ENCODE peak calls at places on chromosomes 2 and 18, in six cellular contexts. M is GM12865; Z is glutamatergic neuron; D is H9; E is tibial artery; C is CD4-positive, alpha-beta T cell. A is an unnamed sample.
A peak's percentile ranks its signal among the peaks of the same experiment; 100 is the strongest.

GRCh38 chr18:407168-407567 is 93.3 kb downstream of the COLEC12 start:
- DNase-seq in D (no peak), Z (no peak), E (no peak), C (no peak), M (no peak), A (no peak)

GRCh38 chr18:48996901-48997463 is 46.2 kb upstream of the SMAD7 start:
- DNase-seq in Z (no peak), M (no peak), D (no peak), E (no peak), C (no peak), A (no peak)

GRCh38 chr2:67260348-67261277 is 136.5 kb upstream of the ETAA1 start:
- DNase-seq in Z (no peak), C (no peak), D (no peak), M (no peak), E (peak; percentile 79), A (no peak)

GRCh38 chr2:223050900-223051299 is 1.1 kb upstream of the KCNE4 start:
- DNase-seq in D (no peak), Z (no peak), C (no peak), E (no peak), M (no peak), A (no peak)

GRCh38 chr2:74551530-74551929 is 2.2 kb downstream of the LOXL3 start:
- DNase-seq in C (no peak), M (no peak), D (no peak), E (no peak), Z (no peak), A (no peak)

GRCh38 chr18:79740741-79741700 is 56.7 kb upstream of the KCNG2 start:
- DNase-seq in Z (peak; percentile 2), C (no peak), E (no peak), D (no peak), M (peak; percentile 35), A (no peak)

GRCh38 chr2:19883486-19883885 is 18.3 kb downstream of the TTC32 start:
- DNase-seq in D (no peak), E (no peak), M (no peak), C (no peak), Z (no peak), A (no peak)

GRCh38 chr2:134235771-134236170 is 18.1 kb upstream of the MGAT5 start:
- DNase-seq in Z (no peak), D (no peak), M (no peak), C (no peak), E (no peak), A (no peak)

GRCh38 chr2:60331106-60331809 is 222.2 kb downstream of the BCL11A start:
- DNase-seq in D (no peak), E (no peak), M (no peak), C (no peak), Z (no peak), A (no peak)

GRCh38 chr2:240590681-240591111 is 4.2 kb downstream of the CAPN10 start:
- DNase-seq in C (no peak), M (no peak), Z (no peak), D (no peak), E (no peak), A (no peak)

GRCh38 chr2:136118819-136119716 is 1.1 kb upstream of the CXCR4 start:
- DNase-seq in E (peak; percentile 51), C (peak; percentile 85), D (peak; percentile 60), M (peak; percentile 28), Z (peak; percentile 86), A (no peak)

GRCh38 chr2:85844486-85844885 is 44.3 kb downstream of the ST3GAL5 start:
- DNase-seq in Z (no peak), M (no peak), C (no peak), E (no peak), D (no peak), A (no peak)

GRCh38 chr2:172813314-172813888 is 77.8 kb downstream of the RAPGEF4 start:
- DNase-seq in D (no peak), E (no peak), C (no peak), M (no peak), Z (no peak), A (no peak)

GRCh38 chr2:238079874-238080327 is 19.1 kb downstream of the SCLY start:
- DNase-seq in D (no peak), M (no peak), C (no peak), Z (no peak), E (no peak), A (no peak)

GRCh38 chr2:120398961-120399888 is 53.3 kb downstream of the INHBB start:
- DNase-seq in C (no peak), E (peak; percentile 16), M (no peak), D (peak; percentile 23), Z (no peak), A (no peak)

GRCh38 chr2:126766295-126766694 is 110.3 kb downstream of the GYPC start:
- DNase-seq in C (no peak), Z (no peak), M (no peak), E (no peak), D (no peak), A (no peak)

GRCh38 chr2:145094353-145094752 is 574.4 kb upstream of the ZEB2 start:
- DNase-seq in D (no peak), C (no peak), Z (no peak), M (no peak), E (no peak), A (no peak)

GRCh38 chr18:74564012-74564411 is 29.7 kb downstream of the CNDP1 start:
- DNase-seq in C (no peak), D (no peak), Z (no peak), E (no peak), M (no peak), A (no peak)

GRCh38 chr18:74569401-74569800 is 28.3 kb upstream of the ZNF407 start:
- DNase-seq in C (no peak), E (no peak), D (no peak), Z (no peak), M (no peak), A (no peak)

GRCh38 chr18:74571895-74572680 is 25.6 kb upstream of the ZNF407 start:
- DNase-seq in M (no peak), C (no peak), Z (no peak), D (no peak), E (no peak), A (no peak)

GRCh38 chr18:74570266-74570665 is 27.4 kb upstream of the ZNF407 start:
- DNase-seq in D (no peak), Z (no peak), C (no peak), E (no peak), M (no peak), A (no peak)

DNA sequence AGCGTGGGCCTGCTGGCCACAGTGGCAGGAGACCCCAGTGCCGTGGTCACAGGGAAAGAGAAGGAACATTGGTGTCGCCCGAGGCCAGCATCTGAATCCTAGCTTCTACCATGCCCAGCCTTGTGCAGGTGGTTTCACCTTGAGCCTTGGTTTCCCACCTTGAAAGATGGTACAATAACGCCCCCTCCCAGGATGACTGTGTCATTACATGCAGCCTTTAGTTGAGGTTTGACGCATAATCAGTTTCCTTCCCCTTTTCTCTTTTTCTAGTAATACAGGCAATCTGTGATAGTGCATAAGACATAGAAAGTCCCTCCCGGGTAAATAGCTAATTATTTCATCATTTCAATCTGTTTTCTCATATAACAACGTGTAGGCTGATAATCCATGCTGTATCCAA is 29.9 kb upstream of the ZNF407 start:
- DNase-seq in C (no peak), E (no peak), Z (no peak), M (no peak), D (no peak), A (no peak)
- TF ChIP-seq CTCF in C (no peak), E (no peak), Z (no peak), M (peak; percentile 0), D (peak; percentile 47), A (no peak)

GRCh38 chr2:207766697-207767460 is 2.8 kb downstream of the FZD5 start:
- DNase-seq in E (no peak), M (peak; percentile 7), D (peak; percentile 80), C (no peak), Z (no peak), A (peak; percentile 44)

GRCh38 chr2:207768891-207769596 is 662 bp downstream of the FZD5 start:
- DNase-seq in C (no peak), D (no peak), E (peak; percentile 27), Z (peak; percentile 31), M (peak; percentile 35), A (peak; percentile 53)

GRCh38 chr2:207767461-207768167 is 2.1 kb downstream of the FZD5 start:
- DNase-seq in E (peak; percentile 30), D (peak; percentile 71), M (peak; percentile 7), C (no peak), Z (peak; percentile 44), A (peak; percentile 47)

GRCh38 chr2:207765960-207766582 is 3.6 kb downstream of the FZD5 start:
- DNase-seq in C (no peak), E (no peak), Z (no peak), D (peak; percentile 52), M (no peak), A (no peak)

GRCh38 chr2:207768168-207768890 is 1.4 kb downstream of the FZD5 start:
- DNase-seq in C (no peak), D (peak; percentile 42), Z (peak; percentile 59), E (peak; percentile 47), M (peak; percentile 63), A (peak; percentile 51)
- TF ChIP-seq CTCF in C (no peak), D (no peak), Z (no peak), E (no peak), M (no peak), A (no peak)

GRCh38 chr2:204069804-204070203 is 133.2 kb downstream of the ICOS start:
- DNase-seq in C (no peak), M (no peak), Z (no peak), E (no peak), D (no peak), A (no peak)

GRCh38 chr2:204074434-204074833 is 137.9 kb downstream of the ICOS start:
- DNase-seq in E (no peak), D (no peak), C (no peak), M (no peak), Z (no peak), A (no peak)

GRCh38 chr2:204078003-204078698 is 141.6 kb downstream of the ICOS start:
- DNase-seq in D (no peak), C (no peak), E (no peak), M (no peak), Z (no peak), A (no peak)

DNA sequence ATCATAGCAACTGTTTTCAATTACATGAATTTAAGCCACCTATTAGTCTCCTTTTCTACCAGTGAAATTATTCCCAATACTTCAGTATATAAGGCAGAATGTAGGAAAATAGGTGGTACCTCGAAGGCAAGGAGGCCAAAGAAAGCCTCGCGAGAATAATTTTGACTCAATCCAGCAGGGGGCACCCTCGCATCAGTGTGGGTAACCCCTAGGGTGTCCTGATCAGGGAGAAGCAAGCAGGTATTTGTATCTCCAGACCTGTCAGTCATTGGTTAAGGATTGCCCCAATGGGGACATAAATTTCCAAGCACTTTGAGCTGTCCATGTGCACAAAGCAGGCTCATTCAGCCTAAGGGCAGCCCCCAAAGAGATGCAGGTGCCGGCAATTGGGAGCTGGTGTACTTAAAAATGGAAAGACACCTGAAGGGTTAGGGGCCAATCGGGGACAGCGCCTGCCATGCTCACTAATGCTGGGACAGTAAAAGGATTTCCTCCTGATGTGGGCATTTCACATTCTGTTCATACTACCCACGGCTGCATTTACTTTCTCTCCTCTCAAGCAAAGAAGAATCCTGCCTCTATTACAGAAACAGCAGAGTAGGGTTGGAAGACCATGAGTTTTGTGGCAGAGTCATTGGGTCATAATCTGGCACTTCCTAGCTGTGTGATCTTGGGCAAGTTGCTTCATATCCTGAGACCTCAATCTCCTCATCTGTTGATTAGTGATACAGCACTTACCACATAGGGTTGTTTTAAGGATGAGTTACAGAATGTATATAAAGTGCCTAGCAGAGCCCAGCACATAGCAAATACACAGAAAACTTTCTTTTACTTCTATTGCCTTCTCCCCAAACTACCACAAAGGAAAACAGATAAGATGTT is 136.1 kb downstream of the ICOS start:
- DNase-seq in E (no peak), D (peak; percentile 72), Z (peak; percentile 57), C (peak; percentile 50), M (peak; percentile 51), A (no peak)
- TF ChIP-seq CTCF in E (peak; percentile 25), D (peak; percentile 84), Z (peak; percentile 58), C (peak; percentile 65), M (peak; percentile 55), A (no peak)

GRCh38 chr18:46213295-46213694 is 109.1 kb downstream of the HAUS1 start:
- DNase-seq in E (no peak), D (no peak), C (no peak), M (peak; percentile 41), Z (no peak), A (no peak)
- TF ChIP-seq CTCF in E (peak; percentile 9), D (peak; percentile 65), C (peak; percentile 75), M (peak; percentile 40), Z (peak; percentile 60), A (peak; percentile 34)